ENCODE peak calls at places on chromosome 5, in eight cellular contexts. A, Y, L, V, K, G, X and H are unnamed samples.

GRCh38 chr5:169914766-169915165 is 65.5 kb downstream of the INSYN2B start:
- DNase-seq in X (peak), Y (no peak), K (peak), G (no peak), V (peak), A (peak), L (no peak), H (peak)

GRCh38 chr5:36383942-36384341 is 82.2 kb upstream of the RANBP3L start:
- DNase-seq in V (no peak), A (no peak), G (no peak), Y (no peak), K (no peak), X (no peak), L (no peak), H (no peak)

GRCh38 chr5:124504081-124504916 is 242.1 kb downstream of the ZNF608 start:
- DNase-seq in G (no peak), V (no peak), X (no peak), K (peak), A (no peak), Y (no peak), L (no peak), H (no peak)

GRCh38 chr5:17374157-17374556 is 123.9 kb upstream of the TAF11L2 start:
- DNase-seq in V (no peak), G (no peak), Y (no peak), K (peak), L (no peak), A (no peak), X (no peak), H (no peak)

GRCh38 chr5:36301858-36302603 is at the start of gene RANBP3L:
- DNase-seq in V (peak), Y (no peak), G (peak), L (no peak), A (no peak), X (no peak), K (peak), H (peak)

GRCh38 chr5:14337603-14338002 is 194.5 kb downstream of the TRIO start:
- DNase-seq in K (no peak), L (no peak), X (no peak), V (no peak), Y (no peak), G (no peak), A (no peak), H (no peak)

GRCh38 chr5:143350790-143351603 is 52.5 kb downstream of the NR3C1 start:
- DNase-seq in K (peak), A (no peak), X (peak), Y (no peak), L (no peak), V (no peak), G (no peak), H (no peak)

GRCh38 chr5:142280066-142281011 is 44.5 kb downstream of the SPRY4 start:
- DNase-seq in L (no peak), G (no peak), V (no peak), A (no peak), X (peak), Y (peak), K (peak), H (no peak)

GRCh38 chr5:139446956-139447779 is 7.8 kb upstream of the DNAJC18 start:
- DNase-seq in A (no peak), V (no peak), L (no peak), Y (no peak), X (no peak), G (no peak), K (peak), H (no peak)

GRCh38 chr5:143200781-143201398 is 202.6 kb downstream of the NR3C1 start:
- DNase-seq in K (peak), G (no peak), Y (no peak), A (no peak), V (no peak), L (no peak), X (peak), H (no peak)

GRCh38 chr5:43608406-43608805 is 5.4 kb downstream of the NNT start:
- DNase-seq in K (no peak), A (no peak), V (no peak), X (no peak), L (no peak), Y (no peak), G (no peak), H (no peak)

GRCh38 chr5:16857635-16858034 is 78.5 kb downstream of the MYO10 start:
- DNase-seq in Y (no peak), V (no peak), L (no peak), X (no peak), K (no peak), G (no peak), A (no peak), H (no peak)

GRCh38 chr5:147216552-147217154 is 18.2 kb upstream of the STK32A start:
- DNase-seq in Y (no peak), K (peak), A (no peak), L (no peak), V (no peak), X (no peak), G (no peak), H (no peak)

GRCh38 chr5:125263346-125263745 is 516.9 kb upstream of the ZNF608 start:
- DNase-seq in A (no peak), V (no peak), L (no peak), G (no peak), Y (no peak), K (no peak), X (no peak), H (no peak)

GRCh38 chr5:73641811-73642210 is 15.8 kb downstream of the ARHGEF28 start:
- DNase-seq in A (no peak), K (no peak), V (no peak), L (no peak), Y (no peak), X (no peak), G (no peak), H (no peak)

GRCh38 chr5:124581866-124582650 is 164.4 kb downstream of the ZNF608 start:
- DNase-seq in Y (no peak), A (no peak), L (no peak), V (no peak), X (no peak), K (no peak), G (no peak), H (no peak)